ENCODE peak calls at places on chromosome 12, in five cellular contexts. L is brain microvascular endothelial cell; Y is naive thymus-derived CD4-positive, alpha-beta T cell; I is lower leg skin; B is HepG2. O is an unnamed sample.

GRCh38 chr12:68406134-68406576 is 74.0 kb upstream of the MDM1 start:
- DNase-seq in B (peak), Y (no peak), L (peak), I (peak), O (peak)

GRCh38 chr12:65427646-65428045 is 149.2 kb downstream of the MSRB3 start:
- DNase-seq in I (no peak), Y (no peak), L (no peak), B (no peak), O (no peak)

GRCh38 chr12:46439793-46440511 is 67.4 kb upstream of the SLC38A2 start:
- DNase-seq in B (no peak), L (no peak), Y (no peak), I (no peak), O (peak)

GRCh38 chr12:47885012-47885501 is 19.7 kb downstream of the VDR start:
- DNase-seq in Y (no peak), L (no peak), B (no peak), I (no peak), O (no peak)

GRCh38 chr12:114817491-114818440 is 133.8 kb upstream of the TBX3 start:
- DNase-seq in B (no peak), L (no peak), I (no peak), Y (no peak), O (peak)

GRCh38 chr12:24424376-24424775 is 474.9 kb upstream of the SOX5 start:
- DNase-seq in L (no peak), B (no peak), I (no peak), Y (no peak), O (no peak)

GRCh38 chr12:97940629-97941028 is 478.0 kb downstream of the RMST start:
- DNase-seq in I (no peak), L (no peak), B (no peak), Y (no peak), O (no peak)

GRCh38 chr12:71024827-71025226 is 104.3 kb upstream of the PTPRR start:
- DNase-seq in B (no peak), Y (no peak), L (no peak), I (no peak), O (no peak)

GRCh38 chr12:133215724-133216123 is 20.0 kb downstream of the ANHX start:
- DNase-seq in B (no peak), L (no peak), Y (no peak), I (no peak), O (no peak)

GRCh38 chr12:58067610-58068387 is 126.4 kb downstream of the ATP23 start:
- DNase-seq in B (no peak), L (peak), I (no peak), Y (no peak), O (peak)

GRCh38 chr12:79690606-79691298 is at the start of gene PAWR:
- DNase-seq in I (peak), L (peak), Y (peak), B (peak), O (no peak)

GRCh38 chr12:3200032-3200617 is 122.9 kb downstream of the TSPAN9 start:
- DNase-seq in I (no peak), L (peak), Y (no peak), B (no peak), O (no peak)

GRCh38 chr12:20527396-20528154 is 159.2 kb downstream of the PDE3A start:
- DNase-seq in I (no peak), Y (no peak), B (no peak), L (peak), O (peak)

GRCh38 chr12:71947645-71948105 is 9.0 kb downstream of the TPH2 start:
- DNase-seq in I (no peak), B (peak), Y (no peak), L (no peak), O (peak)

GRCh38 chr12:6118891-6119568 is 5.4 kb downstream of the VWF start:
- DNase-seq in I (no peak), L (no peak), Y (no peak), B (no peak), O (no peak)

GRCh38 chr12:12870454-12870853 is 20.9 kb upstream of the GPRC5A start:
- DNase-seq in I (no peak), L (peak), Y (no peak), B (peak), O (peak)
- H3K4me3 ChIP-seq in I (no peak), L (no peak), Y (no peak), B (no peak), O (no peak)

DNA sequence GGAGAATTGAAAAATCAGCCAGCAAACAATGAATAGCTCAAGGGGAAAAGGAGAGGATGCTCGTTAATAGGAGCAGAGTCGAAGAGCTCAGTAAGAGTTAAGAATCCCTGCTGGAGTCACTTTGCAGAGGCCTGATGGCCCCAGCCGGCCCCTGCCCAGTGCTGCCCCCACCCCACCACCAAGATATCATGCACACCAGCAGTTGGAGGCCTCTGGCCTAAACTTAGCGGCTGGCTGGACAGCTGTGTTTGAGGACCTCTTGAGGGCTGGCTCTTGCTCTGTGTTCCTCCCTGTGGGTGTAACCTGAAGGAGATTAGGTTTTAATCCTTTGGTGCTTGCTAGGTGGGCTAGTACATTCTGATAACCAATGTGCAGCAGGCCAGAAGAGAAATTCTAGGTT is 142.0 kb downstream of the PLXNC1 start:
- DNase-seq in I (no peak), Y (no peak), L (no peak), B (no peak), O (no peak)
- H3K4me3 ChIP-seq in I (no peak), Y (no peak), L (no peak), B (no peak), O (no peak)

GRCh38 chr12:52019123-52019770 is 12.5 kb downstream of the TAMALIN start:
- DNase-seq in L (no peak), Y (no peak), I (no peak), B (no peak), O (no peak)

GRCh38 chr12:52022841-52023181 is 16.1 kb downstream of the TAMALIN start:
- DNase-seq in I (no peak), L (no peak), Y (no peak), B (peak), O (no peak)

GRCh38 chr12:52018448-52019122 is 11.8 kb downstream of the TAMALIN start:
- DNase-seq in B (no peak), Y (no peak), I (no peak), L (no peak), O (no peak)

GRCh38 chr12:52020126-52020525 is 13.4 kb downstream of the TAMALIN start:
- DNase-seq in L (no peak), I (no peak), Y (no peak), B (no peak), O (no peak)

GRCh38 chr12:52020539-52021336 is 14.0 kb downstream of the TAMALIN start:
- DNase-seq in L (peak), I (no peak), B (peak), Y (peak), O (no peak)
- H3K4me3 ChIP-seq in L (no peak), I (no peak), B (no peak), Y (no peak), O (no peak)

DNA sequence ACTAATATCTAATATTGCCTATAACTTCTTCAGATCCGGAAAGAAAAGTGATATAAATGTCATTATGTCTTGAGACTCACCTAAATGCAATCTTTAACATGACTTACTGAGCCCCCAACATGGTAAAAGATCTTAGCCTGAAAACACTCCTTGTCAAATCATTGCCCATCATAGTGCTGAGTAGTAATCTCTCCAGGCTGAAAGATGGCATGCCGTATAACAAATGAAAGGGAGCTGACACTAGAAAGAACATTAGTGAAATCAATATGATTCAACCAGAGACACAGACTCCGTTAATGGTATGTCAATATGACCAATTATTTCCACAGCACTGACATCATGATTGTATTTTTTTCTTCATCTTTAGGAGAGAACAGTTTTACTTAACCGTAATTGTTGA is 54.4 kb downstream of the BICD1 start:
- DNase-seq in I (no peak), Y (no peak), B (no peak), L (no peak), O (no peak)
- H3K4me3 ChIP-seq in I (no peak), Y (no peak), B (no peak), L (no peak), O (no peak)

GRCh38 chr12:124458220-124458991 is 109.0 kb downstream of the NCOR2 start:
- DNase-seq in L (no peak), Y (no peak), B (no peak), I (no peak), O (no peak)
- H3K4me3 ChIP-seq in L (no peak), Y (no peak), B (no peak), I (no peak), O (no peak)

GRCh38 chr12:50537538-50537919 is 32.7 kb downstream of the DIP2B start:
- DNase-seq in B (no peak), L (peak), I (no peak), Y (no peak), O (no peak)

GRCh38 chr12:50538178-50538577 is 33.4 kb downstream of the DIP2B start:
- DNase-seq in Y (no peak), L (no peak), I (no peak), B (no peak), O (no peak)

GRCh38 chr12:50533203-50533584 is 28.4 kb downstream of the DIP2B start:
- DNase-seq in I (no peak), L (no peak), B (no peak), Y (no peak), O (no peak)

GRCh38 chr12:50533971-50534370 is 29.2 kb downstream of the DIP2B start:
- DNase-seq in Y (no peak), B (no peak), I (no peak), L (no peak), O (no peak)

GRCh38 chr12:50536831-50537537 is 32.2 kb downstream of the DIP2B start:
- DNase-seq in Y (no peak), B (no peak), L (no peak), I (no peak), O (no peak)
- H3K4me3 ChIP-seq in Y (no peak), B (no peak), L (no peak), I (no peak), O (no peak)

GRCh38 chr12:131775124-131775903 is 52.9 kb upstream of the MMP17 start:
- DNase-seq in L (no peak), I (no peak), B (no peak), Y (no peak), O (no peak)
- H3K4me3 ChIP-seq in L (no peak), I (no peak), B (no peak), Y (no peak), O (no peak)

GRCh38 chr12:4270670-4271432 is 2.7 kb upstream of the CCND2 start:
- DNase-seq in B (no peak), L (no peak), I (peak), Y (peak), O (no peak)
- H3K4me3 ChIP-seq in B (no peak), L (no peak), I (peak), Y (peak), O (peak)

GRCh38 chr12:95446511-95446910 is 27.4 kb upstream of the METAP2 start:
- DNase-seq in Y (no peak), I (no peak), B (peak), L (peak), O (no peak)
- H3K4me3 ChIP-seq in Y (no peak), I (no peak), B (peak), L (peak), O (peak)